ENCODE peak calls at places on chromosomes 4 and X, in five cellular contexts. One of them, this sample, is unnamed.

GRCh38 chrX:112520124-112520523 is 159.6 kb downstream of the LHFPL1 start:
- DNase-seq in testis: no peak
- DNase-seq in heart left ventricle: no peak
- DNase-seq in stomach: no peak
- DNase-seq in A549: no peak
- DNase-seq in this sample: no peak

GRCh38 chr4:99811850-99812249 is 4.8 kb upstream of the DAPP1 start:
- DNase-seq in testis: peak
- DNase-seq in heart left ventricle: no peak
- DNase-seq in A549: no peak
- DNase-seq in stomach: no peak
- DNase-seq in this sample: no peak

GRCh38 chr4:142248946-142249345 is 597.2 kb downstream of the INPP4B start:
- DNase-seq in heart left ventricle: no peak
- DNase-seq in A549: no peak
- DNase-seq in stomach: no peak
- DNase-seq in testis: no peak
- DNase-seq in this sample: no peak

GRCh38 chrX:26664919-26665318 is 448.9 kb downstream of the MAGEB5 start:
- DNase-seq in A549: no peak
- DNase-seq in heart left ventricle: no peak
- DNase-seq in stomach: no peak
- DNase-seq in testis: no peak
- DNase-seq in this sample: no peak

GRCh38 chr4:84966382-84967291 is at the start of gene WDFY3:
- DNase-seq in heart left ventricle: peak
- DNase-seq in testis: peak
- DNase-seq in A549: peak
- DNase-seq in stomach: peak
- DNase-seq in this sample: peak

GRCh38 chr4:119080721-119081541 is 54.7 kb upstream of the MYOZ2 start:
- DNase-seq in heart left ventricle: no peak
- DNase-seq in testis: no peak
- DNase-seq in stomach: no peak
- DNase-seq in A549: peak
- DNase-seq in this sample: no peak

GRCh38 chr4:113659127-113659526 is 102.4 kb downstream of the CAMK2D start:
- DNase-seq in A549: no peak
- DNase-seq in heart left ventricle: no peak
- DNase-seq in testis: no peak
- DNase-seq in stomach: no peak
- DNase-seq in this sample: no peak

GRCh38 chr4:87521757-87522374 is 7.3 kb downstream of the SPARCL1 start:
- DNase-seq in heart left ventricle: no peak
- DNase-seq in testis: no peak
- DNase-seq in A549: no peak
- DNase-seq in stomach: no peak
- DNase-seq in this sample: no peak

GRCh38 chr4:76546282-76547166 is 111.5 kb downstream of the SHROOM3 start:
- DNase-seq in A549: no peak
- DNase-seq in stomach: peak
- DNase-seq in heart left ventricle: no peak
- DNase-seq in testis: no peak
- DNase-seq in this sample: peak

GRCh38 chrX:106752101-106752678 is 25.7 kb downstream of the RNF128 start:
- DNase-seq in testis: no peak
- DNase-seq in A549: no peak
- DNase-seq in stomach: no peak
- DNase-seq in heart left ventricle: no peak
- DNase-seq in this sample: no peak

GRCh38 chr4:40395908-40396806 is 61.0 kb downstream of the CHRNA9 start:
- DNase-seq in A549: no peak
- DNase-seq in testis: peak
- DNase-seq in stomach: peak
- DNase-seq in heart left ventricle: peak
- DNase-seq in this sample: peak

GRCh38 chrX:109839694-109840358 is 106.8 kb upstream of the ACSL4 start:
- DNase-seq in stomach: no peak
- DNase-seq in heart left ventricle: no peak
- DNase-seq in testis: no peak
- DNase-seq in A549: peak
- DNase-seq in this sample: no peak

GRCh38 chr4:94451669-94452475 is at the start of gene PDLIM5:
- DNase-seq in stomach: peak
- DNase-seq in heart left ventricle: peak
- DNase-seq in testis: peak
- DNase-seq in A549: peak
- DNase-seq in this sample: peak
- TF ChIP-seq CTCF in stomach: no peak
- TF ChIP-seq CTCF in heart left ventricle: no peak
- TF ChIP-seq CTCF in testis: no peak
- TF ChIP-seq CTCF in A549: no peak
- TF ChIP-seq CTCF in this sample: no peak

GRCh38 chr4:14096406-14096965 is 469.0 kb upstream of the BOD1L1 start:
- DNase-seq in stomach: no peak
- DNase-seq in testis: no peak
- DNase-seq in A549: no peak
- DNase-seq in heart left ventricle: no peak
- DNase-seq in this sample: no peak
- TF ChIP-seq POLR2A in stomach: no peak
- TF ChIP-seq POLR2A in testis: no peak
- TF ChIP-seq POLR2A in A549: no peak
- TF ChIP-seq POLR2A in heart left ventricle: no peak
- TF ChIP-seq POLR2A in this sample: no peak

GRCh38 chr4:176191974-176192373 is 3.4 kb downstream of the SPATA4 start:
- DNase-seq in A549: no peak
- DNase-seq in testis: no peak
- DNase-seq in stomach: no peak
- DNase-seq in heart left ventricle: no peak
- DNase-seq in this sample: no peak

GRCh38 chr4:176193126-176193525 is 2.3 kb downstream of the SPATA4 start:
- DNase-seq in stomach: no peak
- DNase-seq in testis: no peak
- DNase-seq in heart left ventricle: no peak
- DNase-seq in A549: no peak
- DNase-seq in this sample: no peak

GRCh38 chr4:176188654-176189053 is 6.7 kb downstream of the SPATA4 start:
- DNase-seq in heart left ventricle: no peak
- DNase-seq in A549: no peak
- DNase-seq in testis: no peak
- DNase-seq in stomach: no peak
- DNase-seq in this sample: no peak

GRCh38 chr4:176187610-176188009 is 7.8 kb downstream of the SPATA4 start:
- DNase-seq in A549: no peak
- DNase-seq in stomach: no peak
- DNase-seq in testis: no peak
- DNase-seq in heart left ventricle: no peak
- DNase-seq in this sample: no peak

GRCh38 chr4:176189891-176190795 is 5.2 kb downstream of the SPATA4 start:
- DNase-seq in testis: no peak
- DNase-seq in heart left ventricle: no peak
- DNase-seq in stomach: no peak
- DNase-seq in A549: no peak
- DNase-seq in this sample: no peak
- H3K4me3 ChIP-seq in testis: no peak
- H3K4me3 ChIP-seq in heart left ventricle: no peak
- H3K4me3 ChIP-seq in stomach: no peak
- H3K4me3 ChIP-seq in A549: no peak
- H3K4me3 ChIP-seq in this sample: no peak

GRCh38 chrX:24151513-24151912 is 2.0 kb downstream of the ZFX start:
- DNase-seq in heart left ventricle: no peak
- DNase-seq in stomach: no peak
- DNase-seq in A549: no peak
- DNase-seq in testis: peak
- DNase-seq in this sample: no peak

GRCh38 chrX:24150051-24150790 is 692 bp downstream of the ZFX start:
- DNase-seq in heart left ventricle: peak
- DNase-seq in testis: peak
- DNase-seq in stomach: peak
- DNase-seq in A549: peak
- DNase-seq in this sample: peak

GRCh38 chrX:24148535-24149345 is 789 bp upstream of the ZFX start:
- DNase-seq in stomach: no peak
- DNase-seq in A549: no peak
- DNase-seq in testis: no peak
- DNase-seq in heart left ventricle: peak
- DNase-seq in this sample: peak

GRCh38 chrX:24148118-24148517 is 1.4 kb upstream of the ZFX start:
- DNase-seq in stomach: no peak
- DNase-seq in testis: no peak
- DNase-seq in heart left ventricle: no peak
- DNase-seq in A549: no peak
- DNase-seq in this sample: no peak

GRCh38 chrX:24149346-24150050 is at the start of gene ZFX:
- DNase-seq in stomach: peak
- DNase-seq in A549: no peak
- DNase-seq in testis: peak
- DNase-seq in heart left ventricle: peak
- DNase-seq in this sample: peak
- TF ChIP-seq CTCF in stomach: no peak
- TF ChIP-seq CTCF in A549: peak
- TF ChIP-seq CTCF in testis: no peak
- TF ChIP-seq CTCF in heart left ventricle: peak
- TF ChIP-seq CTCF in this sample: peak

GRCh38 chrX:37684918-37685317 is 673 bp upstream of the XK start:
- DNase-seq in A549: no peak
- DNase-seq in testis: no peak
- DNase-seq in stomach: no peak
- DNase-seq in heart left ventricle: no peak
- DNase-seq in this sample: no peak

GRCh38 chrX:37686979-37687378 is 1.4 kb downstream of the XK start:
- DNase-seq in heart left ventricle: no peak
- DNase-seq in A549: no peak
- DNase-seq in stomach: no peak
- DNase-seq in testis: no peak
- DNase-seq in this sample: no peak

GRCh38 chrX:37684426-37684825 is 1.2 kb upstream of the XK start:
- DNase-seq in testis: no peak
- DNase-seq in stomach: no peak
- DNase-seq in heart left ventricle: no peak
- DNase-seq in A549: no peak
- DNase-seq in this sample: no peak

GRCh38 chrX:37686348-37686736 is 751 bp downstream of the XK start:
- DNase-seq in stomach: no peak
- DNase-seq in testis: no peak
- DNase-seq in A549: no peak
- DNase-seq in heart left ventricle: no peak
- DNase-seq in this sample: no peak

DNA sequence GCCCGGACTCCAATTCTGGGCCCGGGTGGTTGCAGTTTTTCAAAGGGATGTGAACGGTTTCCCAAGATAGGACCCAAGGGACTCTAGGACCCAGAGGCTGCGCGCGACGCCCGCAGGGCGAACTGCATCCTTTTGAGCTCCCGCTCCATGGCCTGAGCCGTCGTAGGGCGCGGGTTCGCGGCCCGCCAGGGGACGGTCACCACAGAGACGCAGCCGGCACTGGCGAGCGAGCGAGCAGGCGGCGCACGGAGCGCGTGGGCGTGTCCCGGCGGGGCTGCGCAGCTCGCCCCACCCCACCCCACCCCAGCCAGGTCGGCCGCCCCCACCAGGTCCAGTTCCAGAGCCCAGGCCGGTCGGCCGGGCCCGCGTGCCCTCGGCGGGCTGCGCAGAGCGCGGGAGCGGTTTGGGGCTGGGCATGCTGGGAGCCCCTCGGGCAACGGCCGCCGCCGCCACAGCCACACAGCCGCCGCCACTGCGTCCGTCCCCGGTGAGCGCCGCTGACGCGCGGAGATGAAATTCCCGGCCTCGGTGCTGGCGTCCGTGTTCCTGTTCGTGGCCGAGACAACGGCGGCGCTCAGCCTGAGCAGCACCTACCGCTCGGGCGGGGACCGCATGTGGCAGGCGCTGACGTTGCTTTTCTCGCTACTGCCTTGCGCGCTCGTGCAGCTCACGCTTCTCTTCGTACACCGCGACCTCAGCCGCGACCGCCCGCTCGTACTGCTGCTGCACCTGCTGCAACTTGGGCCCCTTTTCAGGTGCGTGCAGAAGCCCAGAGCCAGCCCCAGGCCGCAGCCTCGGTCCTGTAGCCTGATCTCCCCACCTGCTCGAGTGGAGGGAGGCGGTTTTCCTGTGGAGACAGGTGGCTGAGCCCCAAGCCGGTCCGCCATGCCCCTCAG is at the start of gene XK:
- DNase-seq in stomach: peak
- DNase-seq in testis: peak
- DNase-seq in A549: peak
- DNase-seq in heart left ventricle: peak
- DNase-seq in this sample: peak
- TF ChIP-seq POLR2A in stomach: no peak
- TF ChIP-seq POLR2A in testis: no peak
- TF ChIP-seq POLR2A in A549: peak
- TF ChIP-seq POLR2A in heart left ventricle: no peak
- TF ChIP-seq POLR2A in this sample: peak

GRCh38 chr4:138911903-138912713 is 103.5 kb upstream of the NOCT start:
- DNase-seq in heart left ventricle: no peak
- DNase-seq in A549: peak
- DNase-seq in stomach: no peak
- DNase-seq in testis: no peak
- DNase-seq in this sample: peak
- H3K4me3 ChIP-seq in heart left ventricle: no peak
- H3K4me3 ChIP-seq in A549: no peak
- H3K4me3 ChIP-seq in stomach: no peak
- H3K4me3 ChIP-seq in testis: no peak
- H3K4me3 ChIP-seq in this sample: no peak

GRCh38 chrX:42664706-42665105 is 113.3 kb downstream of the PPP1R2C start:
- DNase-seq in heart left ventricle: no peak
- DNase-seq in testis: no peak
- DNase-seq in A549: no peak
- DNase-seq in stomach: no peak
- DNase-seq in this sample: no peak
- TF ChIP-seq CTCF in heart left ventricle: no peak
- TF ChIP-seq CTCF in testis: no peak
- TF ChIP-seq CTCF in A549: no peak
- TF ChIP-seq CTCF in stomach: no peak
- TF ChIP-seq CTCF in this sample: no peak

GRCh38 chrX:283115-283845 is 2.1 kb downstream of the PLCXD1 start:
- DNase-seq in A549: peak
- DNase-seq in testis: peak
- DNase-seq in heart left ventricle: peak
- DNase-seq in stomach: peak
- DNase-seq in this sample: peak
- TF ChIP-seq POLR2A in A549: peak
- TF ChIP-seq POLR2A in testis: no peak
- TF ChIP-seq POLR2A in heart left ventricle: no peak
- TF ChIP-seq POLR2A in stomach: no peak
- TF ChIP-seq POLR2A in this sample: no peak

This sample was measured in thyroid gland.